ENCODE peak calls at places on chromosomes 16 and 17, in nine cellular contexts. Y, B, Q, U, F, A, S, V and W are unnamed samples.

GRCh38 chr17:77281904-77282367 is 141.2 kb downstream of the SEC14L1 start:
- DNase-seq in Y (no peak), B (no peak), Q (no peak), U (no peak), F (no peak), A (no peak), S (no peak), V (peak; percentile 74), W (peak; percentile 85)

GRCh38 chr17:15498107-15498506 is 30.7 kb upstream of the CDRT4 start:
- DNase-seq in Y (no peak), B (no peak), Q (peak; percentile 24), U (no peak), F (no peak), A (peak; percentile 23), S (no peak), V (no peak), W (no peak)

GRCh38 chr17:81037026-81037782 is 2.3 kb downstream of the BAIAP2 start:
- DNase-seq in Y (no peak), B (no peak), Q (no peak), U (no peak), F (no peak), A (no peak), S (no peak), V (no peak), W (peak; percentile 85)

GRCh38 chr16:58043571-58044155 is 18.1 kb downstream of the MMP15 start:
- DNase-seq in Y (no peak), B (no peak), Q (no peak), U (no peak), F (no peak), A (no peak), S (no peak), V (no peak), W (no peak)

GRCh38 chr17:382644-383533 is 30.3 kb upstream of the RPH3AL start:
- DNase-seq in Y (no peak), B (no peak), Q (peak; percentile 16), U (no peak), F (no peak), A (peak; percentile 77), S (no peak), V (no peak), W (no peak)

GRCh38 chr17:17972126-17972951 is at the start of the genes DRC3 and TOM1L2:
- DNase-seq in Y (peak; percentile 100), B (peak; percentile 99), Q (peak; percentile 100), U (peak; percentile 100), F (peak; percentile 97), A (peak; percentile 100), S (peak; percentile 100), V (peak; percentile 100), W (peak; percentile 100)

GRCh38 chr17:81295678-81296381 is 723 bp upstream of the SLC38A10 start:
- DNase-seq in Y (peak; percentile 53), B (peak; percentile 20), Q (peak; percentile 92), U (no peak), F (no peak), A (peak; percentile 42), S (peak; percentile 28), V (peak; percentile 80), W (peak; percentile 87)

GRCh38 chr17:78946131-78946530 is 20.9 kb upstream of the TIMP2 start:
- DNase-seq in Y (no peak), B (no peak), Q (no peak), U (no peak), F (no peak), A (no peak), S (no peak), V (no peak), W (no peak)

GRCh38 chr17:69417545-69418483 is 3.3 kb downstream of the MAP2K6 start:
- DNase-seq in Y (no peak), B (no peak), Q (peak; percentile 53), U (no peak), F (no peak), A (peak; percentile 60), S (no peak), V (no peak), W (no peak)

GRCh38 chr17:38602453-38602852 is 3.3 kb downstream of the SRCIN1 start:
- DNase-seq in Y (no peak), B (no peak), Q (no peak), U (no peak), F (no peak), A (peak; percentile 16), S (no peak), V (no peak), W (no peak)

GRCh38 chr17:62724398-62725146 is 83.5 kb downstream of the MARCHF10 start:
- DNase-seq in Y (peak; percentile 82), B (peak; percentile 39), Q (peak; percentile 95), U (no peak), F (peak; percentile 58), A (no peak), S (peak; percentile 47), V (no peak), W (no peak)

GRCh38 chr17:1779571-1780074 is 17.8 kb downstream of the SERPINF1 start:
- DNase-seq in Y (no peak), B (no peak), Q (no peak), U (peak; percentile 40), F (no peak), A (peak; percentile 95), S (no peak), V (peak; percentile 42), W (peak; percentile 74)

GRCh38 chr17:82965371-82965770 is 114.0 kb upstream of the METRNL start:
- DNase-seq in Y (no peak), B (no peak), Q (no peak), U (no peak), F (no peak), A (no peak), S (no peak), V (peak; percentile 9), W (no peak)